ENCODE peak calls at places on chromosomes 3 and 15, in five cellular contexts. R is K562, X is transverse colon, B is suprapubic skin, G is HCT116. C is an unnamed sample.

GRCh38 chr3:15647629-15648167 is 46.2 kb downstream of the BTD start:
- DNase-seq in R (no peak), X (peak; percentile 54), B (no peak), G (no peak), C (peak; percentile 47)

GRCh38 chr15:92677998-92678397 is 22.4 kb upstream of the FAM174B start:
- DNase-seq in R (no peak), X (no peak), B (no peak), G (no peak), C (no peak)

GRCh38 chr3:101038880-101039279 is 45.7 kb upstream of the ABI3BP start:
- DNase-seq in R (no peak), X (no peak), B (no peak), G (no peak), C (no peak)

GRCh38 chr15:31212286-31212685 is 110.8 kb upstream of the TRPM1 start:
- DNase-seq in R (no peak), X (no peak), B (no peak), G (no peak), C (no peak)

GRCh38 chr3:193842029-193842782 is 249.2 kb downstream of the OPA1 start:
- DNase-seq in R (peak; percentile 42), X (peak; percentile 23), B (no peak), G (no peak), C (peak; percentile 28)

GRCh38 chr15:65204931-65205655 is 6.2 kb downstream of the CILP start:
- DNase-seq in R (no peak), X (no peak), B (no peak), G (no peak), C (no peak)

GRCh38 chr3:152245498-152246175 is 23.1 kb upstream of the MBNL1 start:
- DNase-seq in R (no peak), X (no peak), B (no peak), G (no peak), C (no peak)

GRCh38 chr15:59812185-59812870 is 123.2 kb upstream of the BNIP2 start:
- DNase-seq in R (no peak), X (no peak), B (no peak), G (no peak), C (no peak)

GRCh38 chr15:71341811-71342550 is 226.7 kb downstream of the THSD4 start:
- DNase-seq in R (no peak), X (no peak), B (no peak), G (no peak), C (no peak)

GRCh38 chr3:134060561-134061385 is 31.0 kb upstream of the SLCO2A1 start:
- DNase-seq in R (no peak), X (no peak), B (peak; percentile 40), G (no peak), C (no peak)

GRCh38 chr15:40314723-40315276 is 7.1 kb upstream of the PLCB2 start:
- DNase-seq in R (no peak), X (no peak), B (no peak), G (no peak), C (no peak)

GRCh38 chr3:152961323-152961722 is 126.4 kb downstream of the P2RY1 start:
- DNase-seq in R (peak; percentile 28), X (no peak), B (no peak), G (peak; percentile 60), C (peak; percentile 3)

GRCh38 chr15:45715528-45715927 is 80.7 kb downstream of the SQOR start:
- DNase-seq in R (no peak), X (no peak), B (no peak), G (no peak), C (no peak)

GRCh38 chr3:125186800-125187598 is 25.5 kb downstream of the SLC12A8 start:
- DNase-seq in R (no peak), X (no peak), B (no peak), G (no peak), C (no peak)

GRCh38 chr3:76310059-76310458 is 524.7 kb upstream of the ZNF717 start:
- DNase-seq in R (no peak), X (no peak), B (no peak), G (no peak), C (no peak)

GRCh38 chr15:69524850-69525249 is 72.2 kb downstream of the RPLP1 start:
- DNase-seq in R (no peak), X (peak; percentile 28), B (no peak), G (no peak), C (no peak)

GRCh38 chr3:10198761-10199688 is 34.3 kb downstream of the IRAK2 start:
- DNase-seq in R (peak; percentile 70), X (peak; percentile 72), B (no peak), G (no peak), C (peak; percentile 52)

GRCh38 chr15:48190932-48191573 is 412 bp upstream of the CTXN2 start:
- DNase-seq in R (no peak), X (peak; percentile 71), B (no peak), G (no peak), C (peak; percentile 5)

GRCh38 chr15:53880353-53880752 is 97.9 kb upstream of the UNC13C start:
- DNase-seq in R (no peak), X (no peak), B (no peak), G (no peak), C (no peak)

GRCh38 chr15:62766599-62766998 is 275.9 kb upstream of the TPM1 start:
- DNase-seq in R (no peak), X (no peak), B (no peak), G (no peak), C (no peak)

GRCh38 chr3:184676927-184677326 is 34.9 kb downstream of the MAGEF1 start:
- DNase-seq in R (no peak), X (no peak), B (no peak), G (no peak), C (no peak)

GRCh38 chr15:22961661-22962221 is 18.4 kb downstream of the CYFIP1 start:
- DNase-seq in R (no peak), X (no peak), B (peak; percentile 7), G (no peak), C (no peak)

GRCh38 chr15:28992996-28993719 is 107.4 kb downstream of the APBA2 start:
- DNase-seq in R (no peak), X (no peak), B (no peak), G (no peak), C (no peak)

GRCh38 chr3:140164922-140165590 is 230.1 kb downstream of the CLSTN2 start:
- DNase-seq in R (no peak), X (no peak), B (no peak), G (no peak), C (no peak)

GRCh38 chr15:80755884-80756283 is 23.3 kb upstream of the CEMIP start:
- DNase-seq in R (no peak), X (no peak), B (no peak), G (no peak), C (no peak)

GRCh38 chr3:112470791-112471190 is 28.5 kb downstream of the BTLA start:
- DNase-seq in R (no peak), X (no peak), B (no peak), G (no peak), C (no peak)

GRCh38 chr3:71492566-71492965 is 91.0 kb downstream of the FOXP1 start:
- DNase-seq in R (no peak), X (no peak), B (no peak), G (no peak), C (no peak)

GRCh38 chr15:48710952-48711495 is 65.5 kb upstream of the FBN1 start:
- DNase-seq in R (no peak), X (no peak), B (no peak), G (no peak), C (no peak)

GRCh38 chr3:195080125-195080524 is 190.8 kb downstream of the XXYLT1 start:
- DNase-seq in R (no peak), X (no peak), B (no peak), G (no peak), C (peak; percentile 55)

GRCh38 chr15:70604671-70605070 is 158.7 kb downstream of the UACA start:
- DNase-seq in R (no peak), X (no peak), B (no peak), G (no peak), C (no peak)

GRCh38 chr15:59548501-59549230 is 62.9 kb upstream of the GCNT3 start:
- DNase-seq in R (no peak), X (no peak), B (no peak), G (no peak), C (no peak)

GRCh38 chr3:34969513-34969912 is 669.8 kb upstream of the ARPP21 start:
- DNase-seq in R (no peak), X (no peak), B (no peak), G (no peak), C (no peak)

GRCh38 chr15:55708720-55709119 is 34.2 kb downstream of the PRTG start:
- DNase-seq in R (no peak), X (no peak), B (no peak), G (no peak), C (no peak)
- TF ChIP-seq POLR2AphosphoS5 in R (no peak), X (no peak), B (no peak), G (no peak), C (no peak)

GRCh38 chr15:76309561-76310330 is 1.5 kb downstream of the ETFA start:
- DNase-seq in R (no peak), X (no peak), B (no peak), G (no peak), C (no peak)

GRCh38 chr15:76313731-76314130 is 2.5 kb upstream of the ETFA start:
- DNase-seq in R (peak; percentile 62), X (no peak), B (no peak), G (no peak), C (no peak)

GRCh38 chr15:76312540-76313174 is 1.4 kb upstream of the ETFA start:
- DNase-seq in R (no peak), X (no peak), B (no peak), G (no peak), C (no peak)

GRCh38 chr15:76310470-76311070 is 699 bp downstream of the ETFA start:
- DNase-seq in R (peak; percentile 47), X (no peak), B (no peak), G (no peak), C (peak; percentile 14)

GRCh38 chr15:76311071-76311956 is at the start of gene ETFA:
- DNase-seq in R (peak; percentile 99), X (peak; percentile 98), B (peak; percentile 97), G (peak; percentile 87), C (peak; percentile 98)
- TF ChIP-seq POLR2A in R (peak; percentile 96), X (peak; percentile 97), B (peak; percentile 87), G (peak; percentile 79), C (peak; percentile 95)

DNA sequence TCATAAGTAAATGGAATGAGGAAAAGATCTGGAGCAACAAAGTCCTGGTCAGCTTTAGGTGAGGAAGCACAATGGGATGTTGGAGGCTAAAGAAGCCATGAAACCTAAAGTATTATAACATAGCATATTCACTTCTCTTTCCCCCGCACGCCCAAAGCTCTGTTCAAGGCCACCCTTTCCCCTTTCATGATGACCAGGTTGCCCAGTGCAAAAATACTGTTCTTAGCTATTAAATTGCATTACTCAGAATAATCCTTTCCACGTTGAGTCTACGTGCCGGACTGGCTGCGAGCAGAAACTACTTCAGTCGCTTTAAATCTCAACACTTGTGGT is 589 bp upstream of the MAPKBP1 start:
- DNase-seq in R (no peak), X (no peak), B (no peak), G (no peak), C (no peak)
- TF ChIP-seq POLR2AphosphoS5 in R (no peak), X (no peak), B (no peak), G (no peak), C (no peak)

GRCh38 chr3:196489747-196490146 is 13.8 kb downstream of the RNF168 start:
- DNase-seq in R (no peak), X (no peak), B (no peak), G (no peak), C (no peak)

GRCh38 chr3:196496183-196496582 is 7.4 kb downstream of the RNF168 start:
- DNase-seq in R (peak; percentile 43), X (no peak), B (no peak), G (no peak), C (no peak)

GRCh38 chr3:196492080-196492479 is 11.5 kb downstream of the RNF168 start:
- DNase-seq in R (no peak), X (no peak), B (no peak), G (no peak), C (no peak)

GRCh38 chr3:196498297-196498696 is 5.3 kb downstream of the RNF168 start:
- DNase-seq in R (no peak), X (no peak), B (no peak), G (no peak), C (no peak)

GRCh38 chr3:196493292-196493691 is 10.3 kb downstream of the RNF168 start:
- DNase-seq in R (no peak), X (no peak), B (no peak), G (no peak), C (no peak)
- TF ChIP-seq POLR2A in R (no peak), X (no peak), B (no peak), G (no peak), C (no peak)

C was measured in GM12891.